ENCODE peak calls at places on chromosomes 6 and 20, in five cellular contexts. V is CD8-positive, alpha-beta memory T cell; Q is GM13977; R is retina; Y is psoas muscle. I is an unnamed sample.
A peak's percentile ranks its signal among the peaks of the same experiment; 100 is the strongest.

GRCh38 chr6:44008821-44009370 is 118.4 kb downstream of the MRPL14 start:
- DNase-seq in V (no peak), Q (no peak), R (no peak), Y (no peak), I (no peak)

GRCh38 chr6:42322676-42323075 is 105.0 kb upstream of the MRPS10 start:
- DNase-seq in V (no peak), Q (no peak), R (no peak), Y (no peak), I (no peak)

GRCh38 chr20:24148372-24148771 is 159.8 kb upstream of the GGTLC1 start:
- DNase-seq in V (no peak), Q (no peak), R (no peak), Y (no peak), I (no peak)

GRCh38 chr20:55103188-55103587 is 627.8 kb downstream of the DOK5 start:
- DNase-seq in V (no peak), Q (no peak), R (no peak), Y (no peak), I (no peak)

GRCh38 chr6:19781269-19781668 is 55.9 kb upstream of the ID4 start:
- DNase-seq in V (no peak), Q (no peak), R (no peak), Y (no peak), I (no peak)

GRCh38 chr6:108566406-108566805 is 5.7 kb downstream of the FOXO3 start:
- DNase-seq in V (no peak), Q (no peak), R (no peak), Y (no peak), I (no peak)

GRCh38 chr20:33733654-33734576 is 2.1 kb downstream of the ZNF341 start:
- DNase-seq in V (no peak), Q (no peak), R (no peak), Y (no peak), I (no peak)

GRCh38 chr6:41023114-41023513 is 15.9 kb downstream of the UNC5CL start:
- DNase-seq in V (no peak), Q (no peak), R (no peak), Y (no peak), I (no peak)

GRCh38 chr6:54244430-54244829 is 63.8 kb upstream of the TINAG start:
- DNase-seq in V (no peak), Q (no peak), R (no peak), Y (no peak), I (no peak)

GRCh38 chr6:169884158-169884557 is 132.7 kb downstream of the ERMARD start:
- DNase-seq in V (no peak), Q (no peak), R (no peak), Y (no peak), I (no peak)

GRCh38 chr6:57297505-57297904 is 19.9 kb upstream of the PRIM2 start:
- DNase-seq in V (no peak), Q (no peak), R (no peak), Y (no peak), I (no peak)

GRCh38 chr20:51373713-51374481 is 168.6 kb downstream of the NFATC2 start:
- DNase-seq in V (no peak), Q (no peak), R (no peak), Y (no peak), I (no peak)

GRCh38 chr20:23157741-23158140 is 71.6 kb upstream of the CD93 start:
- DNase-seq in V (no peak), Q (no peak), R (no peak), Y (no peak), I (no peak)

GRCh38 chr20:62571667-62572344 is 70.5 kb upstream of the SLCO4A1 start:
- DNase-seq in V (no peak), Q (no peak), R (no peak), Y (peak; percentile 72), I (no peak)

GRCh38 chr20:33372993-33373441 is 28.3 kb downstream of the CDK5RAP1 start:
- DNase-seq in V (no peak), Q (no peak), R (no peak), Y (no peak), I (no peak)

I was measured in GM12892.